ENCODE peak calls at places on chromosomes 11 and 22, in seven cellular contexts. G is activated CD4-positive, alpha-beta T cell treated with anti-CD3 and anti-CD28 coated beads, Interleukin-2, amount 10 ng/mL, durations not matched to agents 7 days and 5 days; D is RWPE1; T is AG04450; W is Panc1; F is keratinocyte; S is CD8-positive, alpha-beta T cell. J is an unnamed sample.

GRCh38 chr11:115585361-115586024 is 81.3 kb upstream of the CADM1 start:
- DNase-seq in W (no peak), F (no peak), G (no peak), S (no peak), T (no peak), D (no peak), J (no peak)

GRCh38 chr22:24601217-24602104 is 1.5 kb upstream of the GGT1 start:
- DNase-seq in F (no peak), S (no peak), W (no peak), G (peak), T (no peak), D (no peak), J (peak)

GRCh38 chr11:33018005-33018404 is 2.3 kb downstream of the DEPDC7 start:
- DNase-seq in F (no peak), T (no peak), G (no peak), W (no peak), S (no peak), D (no peak), J (no peak)

GRCh38 chr22:31173386-31174145 is 13.6 kb downstream of the RNF185 start:
- DNase-seq in G (no peak), T (peak), W (peak), D (peak), S (no peak), F (no peak), J (no peak)

GRCh38 chr11:132402056-132402684 is 1031.8 kb downstream of the NTM start:
- DNase-seq in G (no peak), F (no peak), D (peak), S (no peak), T (peak), W (peak), J (peak)

GRCh38 chr11:3202759-3203158 is 15.9 kb downstream of the MRGPRG start:
- DNase-seq in S (peak), T (no peak), F (no peak), W (no peak), G (no peak), D (no peak), J (peak)

GRCh38 chr11:26263769-26264168 is 68.2 kb upstream of the ANO3 start:
- DNase-seq in S (no peak), W (no peak), T (no peak), D (no peak), F (no peak), G (no peak), J (no peak)

GRCh38 chr11:119728651-119729580 is at the start of gene NECTIN1:
- DNase-seq in F (no peak), D (peak), T (peak), S (peak), W (peak), G (peak), J (peak)

GRCh38 chr22:29722151-29722550 is 2.3 kb downstream of the CABP7 start:
- DNase-seq in W (no peak), F (no peak), G (no peak), T (no peak), S (no peak), D (no peak), J (no peak)

GRCh38 chr22:38471237-38471636 is 3.3 kb downstream of the KDELR3 start:
- DNase-seq in F (no peak), W (no peak), D (no peak), G (no peak), S (no peak), T (no peak), J (no peak)

GRCh38 chr11:3231550-3231850 is 717 bp downstream of the MRGPRE start:
- DNase-seq in S (no peak), D (no peak), W (no peak), F (no peak), G (no peak), T (no peak), J (no peak)

GRCh38 chr11:125442946-125443345 is 53.1 kb downstream of the FEZ1 start:
- DNase-seq in F (no peak), G (no peak), S (no peak), W (no peak), D (no peak), T (no peak), J (no peak)

GRCh38 chr11:2132874-2133480 is 6.2 kb downstream of the IGF2 start:
- DNase-seq in D (no peak), S (no peak), G (no peak), W (no peak), F (no peak), T (no peak), J (peak)

GRCh38 chr11:67281552-67282150 is 7.5 kb upstream of the ANKRD13D start:
- DNase-seq in T (no peak), G (no peak), D (no peak), F (no peak), S (no peak), W (no peak), J (peak)

GRCh38 chr11:83087035-83087434 is 15.3 kb upstream of the RAB30 start:
- DNase-seq in G (no peak), T (no peak), D (peak), F (no peak), S (no peak), W (no peak), J (no peak)

GRCh38 chr11:1453611-1454386 is 32.8 kb downstream of the MOB2 start:
- DNase-seq in D (peak), G (peak), W (no peak), F (peak), T (no peak), S (peak), J (peak)

GRCh38 chr11:102915044-102915375 is 40.2 kb upstream of the MMP12 start:
- DNase-seq in T (no peak), S (no peak), F (no peak), W (no peak), D (no peak), G (no peak), J (no peak)

J was measured in left ventricle myocardium superior.